ENCODE peak calls at places on chromosomes 11 and 22, in five cellular contexts. P is KG1, I is OCI-LY7, K is HCEC 1CT, U is posterior cingulate gyrus. X is an unnamed sample.

GRCh38 chr11:134470238-134470637 is 58.2 kb upstream of the B3GAT1 start:
- DNase-seq in U (peak; percentile 58), P (no peak), I (no peak), K (no peak), X (no peak)

GRCh38 chr11:67670316-67671210 is 3.9 kb downstream of the ALDH3B2 start:
- DNase-seq in I (no peak), P (no peak), U (no peak), K (no peak), X (no peak)

GRCh38 chr22:29338398-29338797 is 22.9 kb upstream of the RASL10A start:
- DNase-seq in K (no peak), I (no peak), U (no peak), P (no peak), X (no peak)

GRCh38 chr22:37777122-37777687 is 30.5 kb upstream of the GCAT start:
- DNase-seq in P (no peak), I (peak; percentile 47), U (no peak), K (peak; percentile 88), X (peak; percentile 48)

GRCh38 chr11:10709299-10710086 is 15.9 kb upstream of the IRAG1 start:
- DNase-seq in I (no peak), K (no peak), P (no peak), U (no peak), X (no peak)

GRCh38 chr11:30876656-30877371 is 290.7 kb upstream of the MPPED2 start:
- DNase-seq in U (no peak), P (no peak), K (no peak), I (no peak), X (no peak)

GRCh38 chr22:43507235-43507634 is 95.4 kb downstream of the MPPED1 start:
- DNase-seq in I (no peak), P (no peak), K (no peak), U (peak; percentile 54), X (no peak)

GRCh38 chr11:112225753-112226061 is 521 bp upstream of the PTS start:
- DNase-seq in I (no peak), U (no peak), K (peak; percentile 73), P (no peak), X (peak; percentile 55)

GRCh38 chr11:10397226-10397987 is 57.7 kb upstream of the AMPD3 start:
- DNase-seq in I (no peak), U (no peak), P (no peak), K (peak; percentile 67), X (no peak)

GRCh38 chr11:111565111-111565720 is 24.7 kb downstream of the LAYN start:
- DNase-seq in U (peak; percentile 88), P (peak; percentile 80), K (peak; percentile 50), I (peak; percentile 83), X (no peak)

GRCh38 chr22:29479417-29480261 is at the start of gene NEFH:
- DNase-seq in I (no peak), K (no peak), U (peak; percentile 93), P (no peak), X (no peak)

GRCh38 chr11:134019500-134019899 is 49.4 kb upstream of the JAM3 start:
- DNase-seq in P (no peak), K (no peak), U (peak; percentile 22), I (no peak), X (no peak)

GRCh38 chr11:100080401-100080800 is 606.7 kb upstream of the ARHGAP42 start:
- DNase-seq in P (no peak), K (no peak), I (no peak), U (no peak), X (no peak)

GRCh38 chr11:83007909-83008580 is 63.7 kb downstream of the RAB30 start:
- DNase-seq in P (no peak), I (peak; percentile 54), K (no peak), U (peak; percentile 84), X (no peak)

GRCh38 chr11:296206-296975 is 2.9 kb downstream of the IFITM5 start:
- DNase-seq in I (no peak), U (peak; percentile 74), P (no peak), K (no peak), X (no peak)

GRCh38 chr11:62880231-62880802 is 379 bp upstream of the SLC3A2 start:
- DNase-seq in K (peak; percentile 88), P (peak; percentile 84), I (peak; percentile 28), U (peak; percentile 82), X (no peak)

GRCh38 chr11:32184057-32185055 is 93.5 kb downstream of the RCN1 start:
- DNase-seq in K (no peak), U (no peak), P (no peak), I (no peak), X (no peak)

GRCh38 chr11:65425105-65425970 is 2.7 kb downstream of the NEAT1 start:
- DNase-seq in P (peak; percentile 65), K (peak; percentile 74), U (peak; percentile 78), I (peak; percentile 86), X (no peak)

GRCh38 chr11:67495234-67496005 is 9.7 kb downstream of the PITPNM1 start:
- DNase-seq in I (no peak), K (no peak), U (no peak), P (no peak), X (no peak)

GRCh38 chr22:46508391-46508999 is 28.9 kb downstream of the CELSR1 start:
- DNase-seq in I (no peak), U (peak; percentile 72), P (no peak), K (no peak), X (no peak)

GRCh38 chr11:61919841-61920631 is 2.7 kb upstream of the RAB3IL1 start:
- DNase-seq in U (peak; percentile 74), I (no peak), P (no peak), K (no peak), X (no peak)

GRCh38 chr22:27377901-27378300 is 423.7 kb downstream of the MN1 start:
- DNase-seq in U (no peak), I (peak; percentile 21), K (no peak), P (no peak), X (no peak)

GRCh38 chr22:26095271-26095956 is 73.8 kb upstream of the SEZ6L start:
- DNase-seq in U (no peak), K (no peak), P (no peak), I (no peak), X (no peak)

GRCh38 chr22:20552913-20553401 is 45.5 kb downstream of the MED15 start:
- DNase-seq in U (peak; percentile 62), P (no peak), K (peak; percentile 72), I (no peak), X (no peak)

GRCh38 chr22:36569999-36570398 is 41.0 kb upstream of the EIF3D start:
- DNase-seq in P (no peak), K (peak; percentile 9), U (peak; percentile 85), I (no peak), X (peak; percentile 14)

GRCh38 chr11:90391756-90392155 is 168.9 kb upstream of the CHORDC1 start:
- DNase-seq in U (peak; percentile 33), K (no peak), P (no peak), I (no peak), X (no peak)

GRCh38 chr11:62611705-62612365 is 740 bp downstream of the EML3 start:
- DNase-seq in I (peak; percentile 26), K (peak; percentile 53), U (peak; percentile 91), P (peak; percentile 78), X (peak; percentile 53)

GRCh38 chr22:17942721-17943120 is 81.6 kb downstream of the MICAL3 start:
- DNase-seq in I (no peak), P (no peak), U (no peak), K (no peak), X (no peak)

GRCh38 chr11:1876361-1877063 is 15.2 kb downstream of the PRR33 start:
- DNase-seq in K (peak; percentile 82), I (peak; percentile 18), P (no peak), U (peak; percentile 81), X (no peak)

GRCh38 chr22:45582236-45582954 is 79.7 kb downstream of the FBLN1 start:
- DNase-seq in I (no peak), K (no peak), P (no peak), U (peak; percentile 67), X (no peak)

GRCh38 chr11:111540114-111540920 is at the start of gene LAYN:
- DNase-seq in I (no peak), K (peak; percentile 49), P (no peak), U (peak; percentile 95), X (peak; percentile 55)

GRCh38 chr11:77244277-77245014 is 57.0 kb downstream of the GDPD4 start:
- DNase-seq in U (no peak), I (no peak), K (peak; percentile 89), P (no peak), X (peak; percentile 14)

GRCh38 chr11:110100476-110101240 is 7.5 kb downstream of the ZC3H12C start:
- DNase-seq in P (no peak), K (no peak), I (no peak), U (no peak), X (no peak)

GRCh38 chr11:10026514-10026913 is 267.5 kb downstream of the SBF2 start:
- DNase-seq in I (no peak), K (peak; percentile 75), U (no peak), P (no peak), X (no peak)

GRCh38 chr11:8093931-8094575 is 13.0 kb downstream of the TUB start:
- DNase-seq in P (no peak), I (no peak), K (no peak), U (no peak), X (no peak)

GRCh38 chr11:132093861-132094260 is 723.4 kb downstream of the NTM start:
- DNase-seq in I (peak; percentile 11), P (no peak), U (no peak), K (no peak), X (no peak)

GRCh38 chr11:60175860-60176275 is 7.0 kb downstream of the MS4A6A start:
- DNase-seq in U (no peak), K (no peak), P (no peak), I (no peak), X (no peak)

GRCh38 chr11:100872951-100873350 is 185.9 kb downstream of the ARHGAP42 start:
- DNase-seq in P (no peak), K (peak; percentile 35), I (no peak), U (no peak), X (no peak)

GRCh38 chr11:79702303-79702702 is 261.5 kb upstream of the TENM4 start:
- DNase-seq in K (no peak), U (no peak), I (no peak), P (no peak), X (no peak)